ENCODE peak calls at places on chromosomes 13 and 19, in eight cellular contexts. One of them, this sample, is unnamed.

GRCh38 chr19:13974073-13974472 is 21.8 kb downstream of the DCAF15 start:
- DNase-seq in suprapubic skin: no peak
- DNase-seq in transverse colon: no peak
- DNase-seq in endothelial cell of umbilical vein: no peak
- DNase-seq in prostate gland: peak
- DNase-seq in spleen: no peak
- DNase-seq in K562: peak
- DNase-seq in breast epithelium: peak
- DNase-seq in this sample: no peak

GRCh38 chr13:99434258-99434788 is 66.9 kb upstream of the TM9SF2 start:
- DNase-seq in transverse colon: peak
- DNase-seq in prostate gland: no peak
- DNase-seq in endothelial cell of umbilical vein: no peak
- DNase-seq in breast epithelium: no peak
- DNase-seq in K562: peak
- DNase-seq in suprapubic skin: no peak
- DNase-seq in spleen: no peak
- DNase-seq in this sample: no peak

GRCh38 chr13:49308977-49309408 is 61.3 kb downstream of the CDADC1 start:
- DNase-seq in prostate gland: peak
- DNase-seq in transverse colon: no peak
- DNase-seq in endothelial cell of umbilical vein: peak
- DNase-seq in spleen: no peak
- DNase-seq in suprapubic skin: no peak
- DNase-seq in K562: no peak
- DNase-seq in breast epithelium: peak
- DNase-seq in this sample: no peak

GRCh38 chr19:16386619-16387240 is 62.1 kb downstream of the KLF2 start:
- DNase-seq in K562: peak
- DNase-seq in endothelial cell of umbilical vein: peak
- DNase-seq in prostate gland: peak
- DNase-seq in suprapubic skin: no peak
- DNase-seq in breast epithelium: no peak
- DNase-seq in spleen: peak
- DNase-seq in transverse colon: no peak
- DNase-seq in this sample: no peak

GRCh38 chr19:54489341-54489740 is 13.3 kb upstream of the LAIR2 start:
- DNase-seq in transverse colon: no peak
- DNase-seq in K562: no peak
- DNase-seq in prostate gland: no peak
- DNase-seq in breast epithelium: no peak
- DNase-seq in spleen: no peak
- DNase-seq in endothelial cell of umbilical vein: no peak
- DNase-seq in suprapubic skin: no peak
- DNase-seq in this sample: no peak

GRCh38 chr19:13153627-13154240 is 3.5 kb downstream of the IER2 start:
- DNase-seq in prostate gland: no peak
- DNase-seq in spleen: peak
- DNase-seq in transverse colon: peak
- DNase-seq in endothelial cell of umbilical vein: no peak
- DNase-seq in K562: peak
- DNase-seq in suprapubic skin: no peak
- DNase-seq in breast epithelium: peak
- DNase-seq in this sample: no peak

GRCh38 chr19:30865481-30865880 is 483.8 kb downstream of the TSHZ3 start:
- DNase-seq in breast epithelium: no peak
- DNase-seq in K562: no peak
- DNase-seq in endothelial cell of umbilical vein: no peak
- DNase-seq in suprapubic skin: no peak
- DNase-seq in spleen: no peak
- DNase-seq in prostate gland: no peak
- DNase-seq in transverse colon: no peak
- DNase-seq in this sample: no peak

GRCh38 chr19:51681286-51681956 is 11.7 kb upstream of the SPACA6 start:
- DNase-seq in transverse colon: no peak
- DNase-seq in endothelial cell of umbilical vein: no peak
- DNase-seq in prostate gland: no peak
- DNase-seq in breast epithelium: no peak
- DNase-seq in K562: no peak
- DNase-seq in suprapubic skin: no peak
- DNase-seq in spleen: no peak
- DNase-seq in this sample: no peak

GRCh38 chr13:32659736-32660135 is 73.5 kb downstream of the PDS5B start:
- DNase-seq in transverse colon: no peak
- DNase-seq in suprapubic skin: no peak
- DNase-seq in spleen: no peak
- DNase-seq in endothelial cell of umbilical vein: peak
- DNase-seq in breast epithelium: no peak
- DNase-seq in prostate gland: no peak
- DNase-seq in K562: no peak
- DNase-seq in this sample: no peak

GRCh38 chr19:18377026-18377425 is 8.9 kb upstream of the GDF15 start:
- DNase-seq in breast epithelium: no peak
- DNase-seq in K562: no peak
- DNase-seq in endothelial cell of umbilical vein: no peak
- DNase-seq in spleen: no peak
- DNase-seq in suprapubic skin: no peak
- DNase-seq in transverse colon: no peak
- DNase-seq in prostate gland: peak
- DNase-seq in this sample: no peak

GRCh38 chr13:51435002-51435578 is 17.7 kb downstream of the INTS6 start:
- DNase-seq in breast epithelium: no peak
- DNase-seq in transverse colon: no peak
- DNase-seq in prostate gland: no peak
- DNase-seq in endothelial cell of umbilical vein: peak
- DNase-seq in K562: no peak
- DNase-seq in suprapubic skin: no peak
- DNase-seq in spleen: no peak
- DNase-seq in this sample: no peak

GRCh38 chr19:30692517-30692870 is 320.3 kb downstream of the ZNF536 start:
- DNase-seq in prostate gland: no peak
- DNase-seq in transverse colon: no peak
- DNase-seq in spleen: no peak
- DNase-seq in suprapubic skin: peak
- DNase-seq in K562: no peak
- DNase-seq in endothelial cell of umbilical vein: no peak
- DNase-seq in breast epithelium: no peak
- DNase-seq in this sample: no peak

GRCh38 chr13:33284916-33285315 is 639 bp downstream of the STARD13 start:
- DNase-seq in endothelial cell of umbilical vein: peak
- DNase-seq in transverse colon: no peak
- DNase-seq in K562: no peak
- DNase-seq in suprapubic skin: no peak
- DNase-seq in prostate gland: no peak
- DNase-seq in breast epithelium: no peak
- DNase-seq in spleen: no peak
- DNase-seq in this sample: no peak

GRCh38 chr13:110426745-110427144 is 119.7 kb downstream of the COL4A2 start:
- DNase-seq in spleen: no peak
- DNase-seq in transverse colon: no peak
- DNase-seq in suprapubic skin: no peak
- DNase-seq in breast epithelium: no peak
- DNase-seq in K562: no peak
- DNase-seq in prostate gland: no peak
- DNase-seq in endothelial cell of umbilical vein: no peak
- DNase-seq in this sample: no peak

GRCh38 chr19:34120846-34121639 is 51.3 kb upstream of the LSM14A start:
- DNase-seq in endothelial cell of umbilical vein: peak
- DNase-seq in breast epithelium: no peak
- DNase-seq in transverse colon: no peak
- DNase-seq in spleen: no peak
- DNase-seq in suprapubic skin: no peak
- DNase-seq in prostate gland: no peak
- DNase-seq in K562: peak
- DNase-seq in this sample: no peak

GRCh38 chr19:19146000-19146608 is 7.8 kb upstream of the TMEM161A start:
- DNase-seq in suprapubic skin: peak
- DNase-seq in endothelial cell of umbilical vein: peak
- DNase-seq in breast epithelium: peak
- DNase-seq in spleen: peak
- DNase-seq in transverse colon: peak
- DNase-seq in K562: peak
- DNase-seq in prostate gland: peak
- DNase-seq in this sample: peak

GRCh38 chr19:41933693-41934426 is 5.6 kb upstream of the ERFL start:
- DNase-seq in prostate gland: no peak
- DNase-seq in suprapubic skin: no peak
- DNase-seq in breast epithelium: no peak
- DNase-seq in spleen: no peak
- DNase-seq in transverse colon: no peak
- DNase-seq in endothelial cell of umbilical vein: no peak
- DNase-seq in K562: no peak
- DNase-seq in this sample: no peak

GRCh38 chr13:74202129-74202528 is 67.9 kb upstream of the KLF12 start:
- DNase-seq in K562: no peak
- DNase-seq in breast epithelium: no peak
- DNase-seq in transverse colon: no peak
- DNase-seq in suprapubic skin: no peak
- DNase-seq in spleen: no peak
- DNase-seq in endothelial cell of umbilical vein: no peak
- DNase-seq in prostate gland: no peak
- DNase-seq in this sample: no peak

GRCh38 chr13:74203576-74203975 is 69.4 kb upstream of the KLF12 start:
- DNase-seq in K562: no peak
- DNase-seq in breast epithelium: no peak
- DNase-seq in spleen: no peak
- DNase-seq in suprapubic skin: no peak
- DNase-seq in prostate gland: no peak
- DNase-seq in endothelial cell of umbilical vein: no peak
- DNase-seq in transverse colon: no peak
- DNase-seq in this sample: no peak

GRCh38 chr13:74201530-74201929 is 67.3 kb upstream of the KLF12 start:
- DNase-seq in spleen: no peak
- DNase-seq in endothelial cell of umbilical vein: no peak
- DNase-seq in K562: no peak
- DNase-seq in suprapubic skin: no peak
- DNase-seq in prostate gland: no peak
- DNase-seq in transverse colon: no peak
- DNase-seq in breast epithelium: no peak
- DNase-seq in this sample: no peak

GRCh38 chr13:74197686-74198085 is 63.5 kb upstream of the KLF12 start:
- DNase-seq in prostate gland: no peak
- DNase-seq in suprapubic skin: no peak
- DNase-seq in breast epithelium: no peak
- DNase-seq in K562: no peak
- DNase-seq in spleen: no peak
- DNase-seq in transverse colon: no peak
- DNase-seq in endothelial cell of umbilical vein: no peak
- DNase-seq in this sample: no peak

GRCh38 chr13:74200081-74200480 is 65.9 kb upstream of the KLF12 start:
- DNase-seq in endothelial cell of umbilical vein: no peak
- DNase-seq in spleen: no peak
- DNase-seq in breast epithelium: no peak
- DNase-seq in transverse colon: no peak
- DNase-seq in suprapubic skin: no peak
- DNase-seq in K562: no peak
- DNase-seq in prostate gland: no peak
- DNase-seq in this sample: no peak
- TF ChIP-seq POLR2A in endothelial cell of umbilical vein: no peak
- TF ChIP-seq POLR2A in spleen: no peak
- TF ChIP-seq POLR2A in breast epithelium: no peak
- TF ChIP-seq POLR2A in transverse colon: no peak
- TF ChIP-seq POLR2A in suprapubic skin: no peak
- TF ChIP-seq POLR2A in K562: no peak
- TF ChIP-seq POLR2A in prostate gland: no peak
- TF ChIP-seq POLR2A in this sample: no peak

DNA sequence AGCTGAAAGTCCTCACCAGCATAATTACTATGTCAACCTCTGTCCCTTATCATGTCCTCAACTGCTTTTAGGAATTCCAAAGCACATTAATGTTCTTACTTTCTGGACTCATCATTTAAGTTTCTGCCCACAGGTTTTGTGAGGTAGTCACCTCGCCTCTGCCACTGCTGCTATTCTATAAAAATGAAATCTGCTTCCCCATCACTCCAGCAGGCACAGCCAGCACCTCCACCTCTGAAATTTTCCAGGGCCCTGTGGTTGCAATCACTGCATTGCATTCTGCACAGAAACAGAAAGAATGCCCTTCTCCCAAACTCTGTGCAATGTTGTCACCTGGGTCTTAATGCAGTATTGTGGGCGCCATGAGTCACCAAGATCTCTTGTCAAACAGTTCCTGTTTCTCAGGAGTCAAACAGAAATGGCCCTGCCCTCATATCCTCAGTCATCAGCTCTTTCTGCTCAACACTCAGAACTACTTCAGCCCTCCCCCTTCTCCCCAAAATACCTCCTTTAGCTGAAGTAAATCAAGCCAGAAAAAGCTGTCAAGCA is 529.2 kb upstream of the NBEA start:
- DNase-seq in K562: no peak
- DNase-seq in spleen: no peak
- DNase-seq in endothelial cell of umbilical vein: peak
- DNase-seq in prostate gland: no peak
- DNase-seq in suprapubic skin: no peak
- DNase-seq in breast epithelium: no peak
- DNase-seq in transverse colon: no peak
- DNase-seq in this sample: no peak
- TF ChIP-seq POLR2AphosphoS5 in K562: no peak
- TF ChIP-seq POLR2AphosphoS5 in spleen: no peak
- TF ChIP-seq POLR2AphosphoS5 in endothelial cell of umbilical vein: no peak
- TF ChIP-seq POLR2AphosphoS5 in prostate gland: no peak
- TF ChIP-seq POLR2AphosphoS5 in suprapubic skin: no peak
- TF ChIP-seq POLR2AphosphoS5 in breast epithelium: no peak
- TF ChIP-seq POLR2AphosphoS5 in transverse colon: no peak
- TF ChIP-seq POLR2AphosphoS5 in this sample: no peak

DNA sequence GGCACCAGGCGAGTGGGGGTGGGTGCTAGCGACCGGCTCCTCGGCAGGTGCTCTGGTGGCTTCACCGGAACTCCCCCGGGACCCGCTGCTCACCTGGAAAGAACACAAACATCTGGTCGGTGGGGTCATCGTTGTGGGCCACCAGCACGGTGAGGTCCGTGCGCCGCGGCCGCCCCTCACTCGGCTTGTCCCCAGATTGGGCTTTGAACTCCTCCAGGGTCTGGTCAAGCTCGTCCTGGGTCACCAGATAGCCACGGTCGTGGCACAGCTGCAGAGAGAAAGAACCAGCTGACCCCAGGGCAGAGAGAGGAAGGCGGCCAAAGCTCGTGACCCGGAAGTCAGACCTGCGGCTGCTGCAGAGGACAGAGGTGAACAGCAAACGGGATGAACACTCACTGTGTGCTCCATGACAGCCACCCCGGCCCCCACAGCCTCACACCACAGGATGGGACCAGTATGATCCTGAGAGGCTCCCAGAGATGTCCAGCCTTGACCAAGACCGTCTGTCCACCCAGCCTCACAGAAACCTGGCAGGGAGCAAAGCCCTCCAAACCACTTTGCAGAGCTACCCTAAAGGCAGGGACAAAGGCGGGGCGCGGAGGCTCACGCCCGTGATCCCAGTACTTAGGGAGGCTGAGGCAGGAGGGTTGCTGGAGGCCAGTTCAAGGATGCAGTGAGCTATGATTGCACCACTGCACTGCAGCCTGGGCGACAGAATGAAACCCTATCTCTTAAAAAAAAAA is 1.2 kb downstream of the POLR2E start:
- DNase-seq in breast epithelium: no peak
- DNase-seq in transverse colon: no peak
- DNase-seq in K562: no peak
- DNase-seq in suprapubic skin: no peak
- DNase-seq in spleen: no peak
- DNase-seq in endothelial cell of umbilical vein: no peak
- DNase-seq in prostate gland: no peak
- DNase-seq in this sample: no peak
- TF ChIP-seq POLR2A in breast epithelium: no peak
- TF ChIP-seq POLR2A in transverse colon: no peak
- TF ChIP-seq POLR2A in K562: no peak
- TF ChIP-seq POLR2A in suprapubic skin: no peak
- TF ChIP-seq POLR2A in spleen: no peak
- TF ChIP-seq POLR2A in endothelial cell of umbilical vein: no peak
- TF ChIP-seq POLR2A in prostate gland: no peak
- TF ChIP-seq POLR2A in this sample: no peak

GRCh38 chr19:1985588-1986356 is 29.7 kb downstream of the BTBD2 start:
- DNase-seq in suprapubic skin: no peak
- DNase-seq in transverse colon: no peak
- DNase-seq in spleen: no peak
- DNase-seq in endothelial cell of umbilical vein: no peak
- DNase-seq in K562: no peak
- DNase-seq in prostate gland: no peak
- DNase-seq in breast epithelium: no peak
- DNase-seq in this sample: no peak
- TF ChIP-seq POLR2AphosphoS5 in suprapubic skin: no peak
- TF ChIP-seq POLR2AphosphoS5 in transverse colon: no peak
- TF ChIP-seq POLR2AphosphoS5 in spleen: peak
- TF ChIP-seq POLR2AphosphoS5 in endothelial cell of umbilical vein: no peak
- TF ChIP-seq POLR2AphosphoS5 in K562: no peak
- TF ChIP-seq POLR2AphosphoS5 in prostate gland: no peak
- TF ChIP-seq POLR2AphosphoS5 in breast epithelium: no peak
- TF ChIP-seq POLR2AphosphoS5 in this sample: no peak